ENCODE peak calls at places on chromosomes 1 and 21, in six cellular contexts. P is Panc1, E is fibroblast of villous mesenchyme, Z is BE2C, T is HFF-Myc, A is AG04450. I is an unnamed sample.

GRCh38 chr1:172143384-172144025 is 277.0 kb upstream of the C1orf105 start:
- DNase-seq in T (peak; percentile 58), E (peak; percentile 78), A (no peak), Z (no peak), P (no peak), I (peak; percentile 84)

GRCh38 chr1:179807691-179808485 is 64.8 kb downstream of the FAM163A start:
- DNase-seq in E (peak; percentile 98), A (peak; percentile 57), Z (no peak), T (no peak), P (no peak), I (peak; percentile 95)

GRCh38 chr1:37391181-37391949 is 83.0 kb upstream of the ZC3H12A start:
- DNase-seq in P (no peak), A (no peak), Z (peak; percentile 57), E (no peak), T (no peak), I (no peak)

GRCh38 chr1:107623431-107623830 is 341.5 kb downstream of the VAV3 start:
- DNase-seq in E (no peak), A (no peak), Z (no peak), P (no peak), T (no peak), I (no peak)

GRCh38 chr1:200888349-200888838 is 6.3 kb upstream of the INAVA start:
- DNase-seq in T (no peak), E (no peak), Z (no peak), A (no peak), P (no peak), I (no peak)

GRCh38 chr1:37189111-37189510 is 154.8 kb upstream of the GRIK3 start:
- DNase-seq in Z (no peak), T (no peak), P (no peak), E (no peak), A (no peak), I (no peak)

GRCh38 chr1:35539073-35539823 is 18.0 kb downstream of the KIAA0319L start:
- DNase-seq in A (no peak), E (peak; percentile 41), P (no peak), T (no peak), Z (no peak), I (peak; percentile 45)

GRCh38 chr1:66480162-66480561 is 53.8 kb upstream of the SGIP1 start:
- DNase-seq in Z (no peak), T (no peak), E (no peak), P (no peak), A (no peak), I (no peak)

GRCh38 chr1:18877282-18877681 is 17.8 kb upstream of the TAS1R2 start:
- DNase-seq in E (no peak), Z (no peak), A (no peak), T (no peak), P (no peak), I (no peak)

GRCh38 chr21:43306911-43307676 is 119.8 kb downstream of the SIK1 start:
- DNase-seq in A (no peak), T (no peak), P (peak; percentile 55), E (peak; percentile 42), Z (peak; percentile 71), I (peak; percentile 19)

GRCh38 chr1:214464303-214465287 is 86.8 kb downstream of the PTPN14 start:
- DNase-seq in E (no peak), Z (no peak), T (no peak), A (no peak), P (no peak), I (no peak)

GRCh38 chr1:104868794-104869193 is 1119.1 kb downstream of the AMY1C start:
- DNase-seq in A (no peak), T (no peak), Z (no peak), P (no peak), E (no peak), I (no peak)

DNA sequence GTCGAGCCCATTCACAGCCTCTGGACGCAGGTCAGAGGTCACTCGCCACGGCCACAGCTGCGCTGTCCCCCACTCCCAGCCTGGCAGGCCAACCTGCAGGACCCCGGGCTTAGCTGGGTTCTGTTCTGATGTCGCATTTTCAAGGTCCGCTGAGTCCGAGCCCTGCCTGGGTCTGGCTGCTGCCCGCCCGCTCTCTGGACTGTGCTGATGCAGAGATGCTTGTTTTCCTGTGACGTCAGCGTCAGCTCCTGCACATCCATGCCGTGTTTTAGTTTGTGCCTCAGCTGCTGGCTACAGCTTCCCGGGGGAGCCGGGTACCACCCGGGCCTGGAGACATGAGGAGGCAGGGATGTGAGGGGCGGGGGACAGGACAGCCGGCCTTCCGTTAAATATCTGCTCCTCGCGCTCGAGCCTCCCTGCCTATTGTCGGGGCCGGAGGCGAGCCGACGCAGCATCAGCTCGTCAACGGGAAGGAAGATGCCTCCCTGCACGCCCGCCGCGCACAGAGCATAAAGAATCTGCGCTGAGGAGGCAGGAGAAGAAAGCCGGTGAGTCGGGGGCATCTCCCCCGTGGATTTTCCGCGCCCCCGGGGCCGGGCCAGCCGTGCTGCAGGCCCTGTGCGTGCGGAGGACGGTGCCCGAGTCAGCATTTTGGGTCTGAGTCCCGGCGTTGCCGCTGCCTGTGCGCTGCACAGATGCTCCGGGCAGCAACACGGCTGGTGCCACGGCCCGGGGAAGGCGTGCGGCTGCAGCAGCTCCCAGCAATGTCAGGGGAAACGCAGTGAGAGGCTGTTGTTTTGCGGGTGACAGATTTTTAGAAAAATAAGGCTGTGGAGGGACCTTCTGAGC is 23.4 kb downstream of the PRKCZ start:
- DNase-seq in P (no peak), E (peak; percentile 48), A (peak; percentile 13), T (no peak), Z (peak; percentile 87), I (peak; percentile 49)
- H3K4me3 ChIP-seq in P (peak overlapping the region; percentile 22), E (peak overlapping the region; percentile 52), A (peak overlapping the region; percentile 60), T (peak overlapping the region; percentile 42), Z (peak overlapping the region; percentile 80), I (peak overlapping the region; percentile 51)

DNA sequence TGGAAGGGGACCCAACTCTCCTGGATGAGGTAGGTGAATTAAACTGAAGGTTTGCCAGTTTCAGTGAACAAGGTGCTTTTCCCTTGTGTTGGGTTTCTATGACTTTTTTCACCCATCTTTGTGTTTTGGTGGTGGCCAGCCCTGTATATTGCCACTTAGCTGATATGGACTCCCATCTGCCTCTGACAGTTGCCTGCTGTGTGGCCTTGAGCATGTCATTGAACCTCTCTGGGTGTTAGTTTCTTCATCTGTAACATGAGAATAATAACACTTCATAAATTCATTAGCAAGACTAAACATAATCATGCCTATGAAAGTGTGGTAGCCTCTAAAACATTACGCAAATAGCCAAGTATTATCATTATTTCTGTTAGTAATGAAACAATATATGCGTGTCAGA is 141.7 kb downstream of the PBX1 start:
- DNase-seq in E (no peak), A (no peak), T (no peak), Z (no peak), P (no peak), I (no peak)
- TF ChIP-seq CTCF in E (no peak), A (no peak), T (no peak), Z (no peak), P (no peak), I (no peak)

GRCh38 chr1:78079580-78079979 is 33.8 kb downstream of the GIPC2 start:
- DNase-seq in P (no peak), A (no peak), Z (no peak), E (peak; percentile 35), T (no peak), I (peak; percentile 60)
- H3K4me3 ChIP-seq in P (no peak overlapping the region), A (no peak overlapping the region), Z (no peak overlapping the region), E (no peak overlapping the region), T (no peak overlapping the region), I (no peak overlapping the region)

GRCh38 chr1:235907187-235907896 is 40.6 kb upstream of the LYST start:
- DNase-seq in T (no peak), A (no peak), P (no peak), Z (no peak), E (no peak), I (no peak)

GRCh38 chr1:235907897-235908240 is 41.2 kb upstream of the LYST start:
- DNase-seq in P (no peak), A (no peak), E (no peak), T (no peak), Z (no peak), I (no peak)

GRCh38 chr1:235908742-235909520 is 42.2 kb upstream of the LYST start:
- DNase-seq in E (peak; percentile 94), Z (no peak), P (no peak), T (no peak), A (peak; percentile 29), I (peak; percentile 83)

GRCh38 chr1:235902638-235903542 is 36.2 kb upstream of the LYST start:
- DNase-seq in E (peak; percentile 95), T (no peak), Z (no peak), P (peak; percentile 86), A (no peak), I (no peak)

GRCh38 chr1:235906436-235906835 is 39.7 kb upstream of the LYST start:
- DNase-seq in E (no peak), P (no peak), A (no peak), Z (no peak), T (no peak), I (no peak)
- TF ChIP-seq CTCF in E (no peak), P (no peak), A (no peak), Z (no peak), T (no peak), I (no peak)

GRCh38 chr1:234067584-234067983 is 163.1 kb downstream of the SLC35F3 start:
- DNase-seq in P (no peak), T (no peak), Z (no peak), E (no peak), A (no peak), I (no peak)

GRCh38 chr1:234069760-234070159 is 165.3 kb downstream of the SLC35F3 start:
- DNase-seq in A (no peak), Z (no peak), P (no peak), E (peak; percentile 6), T (no peak), I (no peak)

GRCh38 chr1:234078143-234078542 is 173.7 kb downstream of the SLC35F3 start:
- DNase-seq in P (no peak), T (no peak), Z (no peak), A (no peak), E (no peak), I (no peak)

DNA sequence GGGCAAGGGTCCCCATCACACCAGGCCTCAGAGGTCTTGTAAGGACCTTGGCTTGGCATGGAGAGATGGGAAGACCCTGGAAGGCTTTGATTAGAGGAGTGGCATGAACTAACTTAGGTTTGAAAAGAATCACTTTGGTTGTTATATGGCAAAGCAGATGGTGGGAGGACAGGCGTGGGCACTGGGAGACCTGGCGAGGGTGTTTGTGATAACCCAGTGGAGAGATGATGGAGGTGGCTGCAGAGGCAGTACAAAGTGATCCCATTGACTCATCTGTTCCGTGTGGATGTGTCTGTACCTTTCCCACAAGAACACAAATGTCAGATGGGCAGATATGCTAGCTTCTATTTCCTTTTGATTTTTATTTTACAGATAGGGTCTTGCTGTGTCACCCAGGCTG is 168.3 kb downstream of the SLC35F3 start:
- DNase-seq in T (no peak), A (no peak), P (no peak), Z (no peak), E (no peak), I (no peak)
- H3K4me3 ChIP-seq in T (no peak overlapping the region), A (no peak overlapping the region), P (no peak overlapping the region), Z (no peak overlapping the region), E (no peak overlapping the region), I (no peak overlapping the region)

DNA sequence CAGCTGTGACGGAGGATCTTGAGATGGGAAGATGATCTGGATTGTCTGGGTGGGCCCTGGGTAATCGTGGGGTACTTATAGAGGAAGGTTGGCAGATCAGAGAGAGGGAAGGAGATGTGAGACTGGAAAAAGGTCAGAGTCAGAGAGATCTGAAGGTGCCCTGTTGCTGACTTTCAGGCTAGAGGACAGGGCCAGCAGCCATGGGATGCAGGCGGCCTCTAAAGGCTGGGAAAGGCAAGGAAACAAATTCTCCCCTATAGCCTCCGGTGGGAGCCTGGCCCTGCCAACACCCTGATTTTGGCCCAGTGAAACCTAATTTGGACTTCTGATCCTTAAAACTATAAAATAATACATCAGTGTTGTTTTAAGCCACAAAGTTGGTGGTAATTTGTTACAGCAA is 153.5 kb upstream of the TMEM51 start:
- DNase-seq in P (no peak), A (no peak), T (no peak), E (no peak), Z (no peak), I (no peak)
- TF ChIP-seq CTCF in P (no peak), A (no peak), T (no peak), E (no peak), Z (no peak), I (no peak)

I was measured in cardiac fibroblast.